ENCODE peak calls at places on chromosomes 4 and X, in four cellular contexts. J is PC-3, C is GM12865, G is Caco-2. K is an unnamed sample.

GRCh38 chrX:32673193-32673592 is 538.2 kb downstream of the DMD start:
- DNase-seq in J (peak; percentile 2), G (peak; percentile 13), C (peak; percentile 0), K (peak; percentile 4)

GRCh38 chrX:134669378-134670098 is 11.3 kb upstream of the PLAC1 start:
- DNase-seq in G (no peak), C (no peak), J (peak; percentile 87), K (no peak)

GRCh38 chr4:32909722-32910121 is 2189.6 kb downstream of the PCDH7 start:
- DNase-seq in G (no peak), C (no peak), J (no peak), K (no peak)

GRCh38 chrX:45952030-45952429 is 593.2 kb downstream of the ZNF674 start:
- DNase-seq in C (no peak), G (no peak), J (peak; percentile 22), K (peak; percentile 30)

GRCh38 chrX:131477498-131477897 is 66.4 kb upstream of the OR13H1 start:
- DNase-seq in G (no peak), C (no peak), J (no peak), K (peak; percentile 22)

GRCh38 chrX:31870267-31870666 is 798.4 kb upstream of the FTHL17 start:
- DNase-seq in J (no peak), C (no peak), G (no peak), K (no peak)

GRCh38 chr4:6715704-6716017 is 313 bp upstream of the BLOC1S4 start:
- DNase-seq in G (no peak), J (no peak), C (no peak), K (no peak)

GRCh38 chr4:148790691-148791090 is 348.5 kb upstream of the NR3C2 start:
- DNase-seq in J (peak; percentile 40), G (no peak), C (no peak), K (no peak)

GRCh38 chrX:41889317-41890025 is 33.9 kb downstream of the CASK start:
- DNase-seq in J (peak; percentile 72), C (no peak), G (no peak), K (no peak)

GRCh38 chr4:98658287-98659105 is at the start of gene TSPAN5:
- DNase-seq in G (peak; percentile 87), C (peak; percentile 82), J (peak; percentile 79), K (peak; percentile 93)

GRCh38 chrX:17656556-17656955 is 80.7 kb upstream of the SCML1 start:
- DNase-seq in J (no peak), C (no peak), G (no peak), K (peak; percentile 66)

GRCh38 chr4:159010563-159011260 is 92.2 kb upstream of the RAPGEF2 start:
- DNase-seq in J (peak; percentile 68), G (no peak), C (no peak), K (no peak)

GRCh38 chr4:108465886-108466491 is 154.4 kb upstream of the RPL34 start:
- DNase-seq in J (no peak), G (no peak), C (no peak), K (no peak)

GRCh38 chr4:47930971-47931804 is 16.8 kb upstream of the NFXL1 start:
- DNase-seq in G (no peak), C (no peak), J (peak; percentile 55), K (no peak)

GRCh38 chrX:119871245-119871598 is 311 bp downstream of the RNF113A start:
- DNase-seq in G (no peak), C (no peak), J (no peak), K (no peak)

GRCh38 chr4:121200795-121201472 is 36.8 kb upstream of the TNIP3 start:
- DNase-seq in J (no peak), C (peak; percentile 72), G (no peak), K (no peak)

GRCh38 chr4:152460488-152460887 is 75.4 kb downstream of the FBXW7 start:
- DNase-seq in C (peak; percentile 45), G (peak; percentile 47), J (peak; percentile 41), K (no peak)

GRCh38 chr4:152462715-152463114 is 73.2 kb downstream of the FBXW7 start:
- DNase-seq in J (no peak), C (no peak), G (no peak), K (no peak)

GRCh38 chr4:152464030-152464823 is 71.7 kb downstream of the FBXW7 start:
- DNase-seq in C (no peak), G (no peak), J (no peak), K (no peak)

GRCh38 chr4:152462047-152462446 is 73.8 kb downstream of the FBXW7 start:
- DNase-seq in C (peak; percentile 44), G (no peak), J (no peak), K (no peak)

GRCh38 chr4:152463562-152463961 is 72.3 kb downstream of the FBXW7 start:
- DNase-seq in C (no peak), J (no peak), G (no peak), K (no peak)
- H3K4me3 ChIP-seq in C (no peak overlapping the region), J (no peak overlapping the region), G (no peak overlapping the region), K (no peak overlapping the region)

GRCh38 chr4:8439168-8439567 is 1.4 kb downstream of the ACOX3 start:
- DNase-seq in G (no peak), C (no peak), J (peak; percentile 47), K (no peak)
- H3K4me3 ChIP-seq in G (peak overlapping the region; percentile 96), C (peak overlapping the region; percentile 99), J (peak overlapping the region; percentile 100), K (no peak overlapping the region)

DNA sequence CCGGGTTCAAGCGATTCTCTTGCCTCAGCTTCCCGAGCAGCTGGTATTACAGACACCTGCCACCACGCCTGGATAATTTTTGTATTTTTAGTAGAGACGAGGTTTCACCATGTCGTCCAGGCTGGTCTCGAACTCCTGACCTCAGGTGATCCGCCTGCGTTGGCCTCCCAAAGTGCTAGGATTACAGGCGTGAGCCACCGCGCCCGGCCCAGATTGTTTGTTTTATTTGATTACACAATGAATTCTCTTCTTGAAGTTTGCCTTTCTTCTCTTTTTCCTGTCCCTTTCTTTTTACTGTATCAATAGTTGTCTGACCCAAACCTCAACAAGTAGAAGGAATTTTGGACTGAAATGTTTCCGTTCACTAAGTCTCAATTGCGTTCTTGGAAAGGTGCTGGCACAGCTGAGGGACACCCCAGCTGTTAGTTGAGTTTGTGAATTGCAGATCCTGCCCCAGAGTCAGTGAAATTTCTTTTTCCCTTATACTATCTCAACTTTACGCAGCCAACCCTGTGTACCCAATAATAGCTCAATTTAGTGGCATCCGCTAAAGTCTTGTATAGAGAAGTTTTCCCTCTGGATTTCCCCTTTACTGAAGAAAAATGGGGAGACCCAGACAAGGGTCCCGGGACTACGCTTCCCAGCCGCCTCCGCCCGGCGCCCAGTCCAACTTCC is 639 bp upstream of the MTM1 start:
- DNase-seq in C (no peak), G (no peak), J (peak; percentile 14), K (no peak)
- H3K4me3 ChIP-seq in C (peak overlapping the region; percentile 22), G (peak overlapping the region; percentile 16), J (peak overlapping the region; percentile 58), K (no peak overlapping the region)

GRCh38 chr4:74279716-74280115 is 28.6 kb upstream of the EPGN start:
- DNase-seq in C (no peak), J (no peak), G (no peak), K (no peak)

GRCh38 chr4:74287791-74288190 is 20.5 kb upstream of the EPGN start:
- DNase-seq in C (no peak), J (no peak), G (no peak), K (no peak)

GRCh38 chr4:74287164-74287563 is 21.1 kb upstream of the EPGN start:
- DNase-seq in G (no peak), C (no peak), J (peak; percentile 61), K (no peak)

GRCh38 chr4:74283614-74284013 is 24.7 kb upstream of the EPGN start:
- DNase-seq in J (peak; percentile 95), C (no peak), G (no peak), K (no peak)

GRCh38 chr4:74284074-74284473 is 24.2 kb upstream of the EPGN start:
- DNase-seq in J (peak; percentile 88), G (no peak), C (no peak), K (no peak)
- H3K4me3 ChIP-seq in J (peak overlapping the region; percentile 13), G (no peak overlapping the region), C (no peak overlapping the region), K (no peak overlapping the region)

GRCh38 chrX:116781926-116782325 is 319.1 kb upstream of the CT83 start:
- DNase-seq in G (no peak), C (no peak), J (no peak), K (no peak)
- H3K4me3 ChIP-seq in G (no peak overlapping the region), C (no peak overlapping the region), J (no peak overlapping the region), K (no peak overlapping the region)

GRCh38 chrX:108362026-108362425 is 76.2 kb downstream of the COL4A6 start:
- DNase-seq in G (no peak), J (peak; percentile 20), C (no peak), K (no peak)

GRCh38 chrX:108359811-108360602 is 78.2 kb downstream of the COL4A6 start:
- DNase-seq in G (no peak), C (no peak), J (no peak), K (no peak)

GRCh38 chrX:108366644-108367406 is 71.4 kb downstream of the COL4A6 start:
- DNase-seq in J (no peak), C (no peak), G (no peak), K (no peak)

DNA sequence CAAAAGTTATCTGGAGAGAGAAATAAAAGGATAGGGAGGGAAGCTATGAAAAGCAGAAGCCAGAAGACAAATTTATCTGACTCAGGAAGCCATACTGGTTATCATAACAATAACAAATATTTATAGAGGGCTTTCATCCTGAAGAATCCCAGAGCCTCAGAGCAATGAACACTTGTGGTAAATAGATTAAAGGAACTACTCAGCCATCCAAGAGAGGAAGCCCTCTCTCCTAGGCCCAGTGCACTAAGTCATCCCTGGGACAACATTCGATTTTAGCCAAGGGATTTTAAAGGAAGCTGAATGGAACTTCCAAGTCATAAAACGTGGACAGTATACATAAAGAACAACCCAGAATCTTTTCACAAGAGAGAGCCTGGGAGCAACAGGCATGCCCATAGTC is 76.9 kb downstream of the COL4A6 start:
- DNase-seq in J (no peak), G (no peak), C (no peak), K (no peak)
- H3K4me3 ChIP-seq in J (no peak overlapping the region), G (no peak overlapping the region), C (no peak overlapping the region), K (no peak overlapping the region)

DNA sequence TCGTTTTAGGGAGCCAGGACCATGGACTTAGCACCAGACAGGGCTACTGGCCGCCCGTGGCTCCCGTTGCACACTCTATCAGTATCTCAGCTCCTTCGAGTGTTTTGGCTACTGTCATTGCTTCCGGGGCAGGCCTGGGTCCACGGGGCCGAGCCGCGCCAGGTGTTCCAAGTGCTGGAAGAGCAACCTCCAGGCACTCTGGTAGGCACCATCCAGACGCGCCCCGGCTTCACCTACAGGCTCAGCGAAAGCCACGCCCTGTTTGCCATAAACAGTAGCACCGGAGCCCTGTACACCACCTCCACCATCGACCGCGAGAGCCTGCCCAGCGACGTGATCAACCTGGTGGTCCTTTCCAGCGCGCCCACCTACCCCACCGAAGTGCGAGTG is 1.6 kb downstream of the FAT4 start:
- DNase-seq in G (no peak), J (peak; percentile 7), C (no peak), K (peak; percentile 52)
- H3K4me3 ChIP-seq in G (no peak overlapping the region), J (peak overlapping the region; percentile 93), C (no peak overlapping the region), K (peak overlapping the region; percentile 74)